ENCODE peak calls at places on chromosomes 13 and 19, in five cellular contexts. A is GM10248; O is activated naive CD8-positive, alpha-beta T cell treated with anti-CD3 and anti-CD28 coated beads for 36 hours; E is neural progenitor cell; V is activated CD8-positive, alpha-beta T cell treated with anti-CD3 and anti-CD28 coated beads for 36 hours. P is an unnamed sample.
A peak's percentile ranks its signal among the peaks of the same experiment; 100 is the strongest.

GRCh38 chr19:31126236-31126635 is 223.0 kb downstream of the TSHZ3 start:
- DNase-seq in A (no peak), E (no peak), O (no peak), V (no peak), P (no peak)

GRCh38 chr13:57629821-57630235 is 1.7 kb upstream of the PCDH17 start:
- DNase-seq in O (peak; percentile 35), E (peak; percentile 98), V (peak; percentile 27), A (peak; percentile 20), P (peak; percentile 98)

GRCh38 chr19:5894704-5895349 is 8.8 kb downstream of the NDUFA11 start:
- DNase-seq in E (no peak), O (no peak), V (no peak), A (no peak), P (no peak)

GRCh38 chr13:98083507-98083906 is 59.4 kb upstream of the FARP1 start:
- DNase-seq in O (no peak), A (no peak), V (no peak), E (no peak), P (no peak)

GRCh38 chr13:29594710-29595379 is 643 bp downstream of the SLC7A1 start:
- DNase-seq in V (peak; percentile 87), E (peak; percentile 57), A (peak; percentile 77), O (peak; percentile 83), P (no peak)

GRCh38 chr19:16773939-16774338 is 54.3 kb downstream of the NWD1 start:
- DNase-seq in A (no peak), E (no peak), V (no peak), O (no peak), P (no peak)

GRCh38 chr13:108618233-108618632 is 11.2 kb upstream of the MYO16 start:
- DNase-seq in A (no peak), E (no peak), V (no peak), O (no peak), P (no peak)

GRCh38 chr19:41161903-41162302 is 31.1 kb upstream of the CYP2S1 start:
- DNase-seq in V (no peak), O (no peak), E (no peak), A (no peak), P (peak; percentile 73)

GRCh38 chr19:806815-807421 is 9.7 kb downstream of the PTBP1 start:
- DNase-seq in V (no peak), O (no peak), A (no peak), E (no peak), P (no peak)

GRCh38 chr19:3586124-3586626 is 897 bp downstream of the GIPC3 start:
- DNase-seq in V (peak; percentile 60), O (peak; percentile 43), A (peak; percentile 70), E (peak; percentile 79), P (peak; percentile 77)

GRCh38 chr13:114012141-114012540 is 38.3 kb upstream of the C13orf46 start:
- DNase-seq in A (no peak), E (no peak), V (no peak), O (no peak), P (no peak)

GRCh38 chr19:34505321-34506025 is 23.9 kb downstream of the WTIP start:
- DNase-seq in O (no peak), A (peak; percentile 10), V (no peak), E (no peak), P (no peak)

GRCh38 chr19:7211191-7211988 is 82.8 kb downstream of the INSR start:
- DNase-seq in A (no peak), V (no peak), E (no peak), O (no peak), P (no peak)

GRCh38 chr13:87123987-87124784 is 547.0 kb upstream of the SLITRK5 start:
- DNase-seq in A (no peak), V (no peak), O (no peak), E (peak; percentile 59), P (peak; percentile 16)

GRCh38 chr13:19053561-19053960 is 128.1 kb downstream of the TUBA3C start:
- DNase-seq in V (no peak), O (no peak), E (no peak), A (no peak), P (no peak)

GRCh38 chr19:46860846-46861690 is at the start of gene ARHGAP35:
- DNase-seq in A (peak; percentile 94), V (no peak), O (no peak), E (no peak), P (peak; percentile 69)

GRCh38 chr19:3494559-3494958 is 5.9 kb downstream of the DOHH start:
- DNase-seq in O (peak; percentile 63), E (no peak), A (no peak), V (peak; percentile 76), P (no peak)

GRCh38 chr13:113904411-113904810 is 40.5 kb upstream of the GAS6 start:
- DNase-seq in E (peak; percentile 75), V (peak; percentile 58), A (no peak), O (peak; percentile 17), P (peak; percentile 66)

GRCh38 chr13:99459101-99459500 is 42.2 kb upstream of the TM9SF2 start:
- DNase-seq in A (no peak), O (no peak), V (no peak), E (no peak), P (no peak)

GRCh38 chr19:17522988-17523872 is 11.8 kb downstream of the PGLS start:
- DNase-seq in A (peak; percentile 87), V (peak; percentile 89), O (peak; percentile 82), E (no peak), P (no peak)

GRCh38 chr13:26695891-26696311 is 64.7 kb downstream of the GPR12 start:
- DNase-seq in E (no peak), V (no peak), A (no peak), O (no peak), P (no peak)

GRCh38 chr19:10270180-10270615 is 722 bp upstream of the ICAM1 start:
- DNase-seq in V (peak; percentile 90), O (peak; percentile 78), E (peak; percentile 20), A (peak; percentile 79), P (no peak)

GRCh38 chr19:4878491-4878968 is 11.1 kb upstream of the PLIN3 start:
- DNase-seq in A (no peak), O (peak; percentile 30), E (peak; percentile 34), V (peak; percentile 48), P (peak; percentile 38)

GRCh38 chr13:90717451-90717936 is 630.0 kb upstream of the MIR17HG start:
- DNase-seq in E (peak; percentile 86), A (no peak), V (no peak), O (no peak), P (no peak)

GRCh38 chr19:50478901-50479715 is 2.5 kb upstream of the GARIN5A start:
- DNase-seq in O (peak; percentile 34), E (peak; percentile 59), A (no peak), V (peak; percentile 32), P (peak; percentile 77)

GRCh38 chr19:3785464-3785937 is 680 bp downstream of the MATK start:
- DNase-seq in V (peak; percentile 48), O (peak; percentile 45), E (peak; percentile 2), A (no peak), P (no peak)

GRCh38 chr13:43494206-43494605 is 292.6 kb downstream of the ENOX1 start:
- DNase-seq in E (no peak), O (no peak), V (no peak), A (no peak), P (no peak)

GRCh38 chr19:52935434-52935833 is 12.2 kb upstream of the ZNF888 start:
- DNase-seq in V (peak; percentile 50), O (no peak), A (no peak), E (no peak), P (no peak)